ENCODE peak calls at places on chromosomes 16 and 17, in nine cellular contexts. D is prostate gland, Q is body of pancreas, P is WERI-Rb-1, N is transverse colon, R is uterus, T is fibroblast of lung, I is endodermal cell, B is BJ. Z is an unnamed sample. For H3K27me3, the result is how much of the 10 kb centered on the place peaks cover.

GRCh38 chr17:55336426-55336825 is 71.7 kb downstream of the HLF start:
- DNase-seq in P (no peak), B (no peak), R (no peak), D (no peak), N (no peak), T (no peak), I (peak), Q (no peak), Z (no peak)

GRCh38 chr17:76515291-76515949 is 14.2 kb upstream of the RHBDF2 start:
- DNase-seq in T (peak), D (peak), I (no peak), P (no peak), R (peak), Q (peak), B (peak), N (peak), Z (peak)

GRCh38 chr16:76696876-76697275 is 419.7 kb downstream of the CNTNAP4 start:
- DNase-seq in T (no peak), P (no peak), Q (no peak), I (no peak), B (no peak), R (no peak), N (no peak), D (no peak), Z (no peak)

GRCh38 chr16:87735270-87736002 is 30.4 kb downstream of the KLHDC4 start:
- DNase-seq in Q (no peak), T (no peak), N (no peak), B (no peak), I (no peak), P (no peak), R (no peak), D (no peak), Z (no peak)

GRCh38 chr17:77875881-77876509 is 82.5 kb upstream of the TNRC6C start:
- DNase-seq in T (peak), N (no peak), P (no peak), I (no peak), B (no peak), Q (no peak), R (no peak), D (no peak), Z (no peak)

GRCh38 chr17:77974396-77974795 is 15.9 kb downstream of the TNRC6C start:
- DNase-seq in T (no peak), B (no peak), I (peak), P (no peak), N (no peak), D (no peak), R (no peak), Q (no peak), Z (no peak)

GRCh38 chr17:66949501-66949900 is 15.0 kb upstream of the CACNG4 start:
- DNase-seq in T (peak), R (no peak), I (no peak), B (no peak), Q (no peak), D (no peak), P (no peak), N (no peak), Z (no peak)

GRCh38 chr16:2253293-2253692 is 1.9 kb upstream of the ECI1 start:
- DNase-seq in N (no peak), B (no peak), Q (no peak), P (no peak), D (no peak), R (no peak), I (peak), T (no peak), Z (no peak)

GRCh38 chr16:12904041-12904671 is 2.8 kb downstream of the SHISA9 start:
- DNase-seq in T (no peak), B (no peak), Q (no peak), I (peak), R (no peak), P (no peak), D (no peak), N (no peak), Z (no peak)

GRCh38 chr17:82836823-82837357 is 2.9 kb downstream of the ZNF750 start:
- DNase-seq in Q (no peak), B (no peak), T (no peak), N (no peak), D (no peak), I (peak), P (peak), R (peak), Z (no peak)

GRCh38 chr16:12062343-12063003 is 85.9 kb downstream of the SNX29 start:
- DNase-seq in T (peak), B (peak), R (peak), P (no peak), D (no peak), Q (peak), N (peak), I (no peak), Z (peak)

GRCh38 chr16:13937411-13937810 is 17.5 kb downstream of the ERCC4 start:
- DNase-seq in I (no peak), P (no peak), N (no peak), B (no peak), D (no peak), Q (no peak), R (no peak), T (no peak), Z (no peak)

GRCh38 chr17:2704031-2704889 is 7.3 kb downstream of the CLUH start:
- DNase-seq in R (peak), T (no peak), P (no peak), Q (no peak), N (no peak), I (peak), D (no peak), B (no peak), Z (no peak)

GRCh38 chr17:13761221-13761620 is 159.5 kb upstream of the HS3ST3A1 start:
- DNase-seq in B (no peak), T (no peak), Q (no peak), N (no peak), D (no peak), I (no peak), P (no peak), R (no peak), Z (no peak)

GRCh38 chr16:25109643-25110042 is 1.9 kb upstream of the LCMT1 start:
- DNase-seq in P (no peak), R (peak), N (peak), I (no peak), Q (peak), B (peak), D (no peak), T (peak), Z (peak)

GRCh38 chr16:1708768-1709180 is 2.8 kb downstream of the MAPK8IP3 start:
- DNase-seq in D (no peak), B (no peak), Q (no peak), T (peak), R (no peak), P (peak), N (no peak), I (no peak), Z (no peak)

GRCh38 chr16:5056347-5056746 is 9.4 kb downstream of the C16orf89 start:
- DNase-seq in D (no peak), P (peak), R (no peak), N (peak), T (no peak), B (no peak), I (peak), Q (no peak), Z (no peak)

DNA sequence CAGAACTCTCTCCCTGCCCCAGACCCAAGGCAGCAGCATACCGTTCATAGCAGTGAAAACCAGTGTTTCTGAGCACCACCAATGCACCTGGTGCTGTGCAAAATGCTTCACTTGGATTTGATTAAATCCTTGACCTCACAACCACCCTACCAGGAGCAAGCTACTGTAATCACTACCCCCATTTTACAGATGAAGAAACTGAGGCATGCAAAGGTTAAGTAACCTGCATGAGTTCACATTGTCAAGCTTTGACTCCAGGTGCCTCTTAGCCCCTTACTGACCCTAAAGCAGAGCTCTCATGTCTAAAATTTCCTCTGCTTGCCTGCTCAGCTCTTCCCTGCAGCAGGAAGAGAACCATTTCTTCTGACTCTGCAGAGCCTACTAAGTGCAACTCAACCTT is 34.2 kb upstream of the GOSR2 start:
- DNase-seq in B (no peak), I (no peak), P (no peak), T (no peak), R (no peak), N (no peak), Q (no peak), D (no peak), Z (no peak)
- H3K27me3 ChIP-seq in B (under half), I (under half), P (under half), T (under half), R (under half), N (under half), Q (under half), D (under half), Z (under half)

GRCh38 chr17:3946711-3947235 is 17.5 kb downstream of the ATP2A3 start:
- DNase-seq in T (peak), P (peak), Q (no peak), B (no peak), N (no peak), I (no peak), R (no peak), D (no peak), Z (no peak)

GRCh38 chr17:3940965-3941698 is 23.1 kb downstream of the ATP2A3 start:
- DNase-seq in R (no peak), I (no peak), P (no peak), D (no peak), T (no peak), B (no peak), Q (no peak), N (no peak), Z (no peak)

GRCh38 chr17:3947318-3947810 is 16.9 kb downstream of the ATP2A3 start:
- DNase-seq in T (no peak), B (no peak), P (no peak), N (no peak), R (no peak), D (no peak), Q (no peak), I (no peak), Z (no peak)

GRCh38 chr17:3943240-3943891 is 20.9 kb downstream of the ATP2A3 start:
- DNase-seq in P (no peak), N (no peak), T (no peak), D (no peak), Q (no peak), I (peak), R (no peak), B (no peak), Z (no peak)

DNA sequence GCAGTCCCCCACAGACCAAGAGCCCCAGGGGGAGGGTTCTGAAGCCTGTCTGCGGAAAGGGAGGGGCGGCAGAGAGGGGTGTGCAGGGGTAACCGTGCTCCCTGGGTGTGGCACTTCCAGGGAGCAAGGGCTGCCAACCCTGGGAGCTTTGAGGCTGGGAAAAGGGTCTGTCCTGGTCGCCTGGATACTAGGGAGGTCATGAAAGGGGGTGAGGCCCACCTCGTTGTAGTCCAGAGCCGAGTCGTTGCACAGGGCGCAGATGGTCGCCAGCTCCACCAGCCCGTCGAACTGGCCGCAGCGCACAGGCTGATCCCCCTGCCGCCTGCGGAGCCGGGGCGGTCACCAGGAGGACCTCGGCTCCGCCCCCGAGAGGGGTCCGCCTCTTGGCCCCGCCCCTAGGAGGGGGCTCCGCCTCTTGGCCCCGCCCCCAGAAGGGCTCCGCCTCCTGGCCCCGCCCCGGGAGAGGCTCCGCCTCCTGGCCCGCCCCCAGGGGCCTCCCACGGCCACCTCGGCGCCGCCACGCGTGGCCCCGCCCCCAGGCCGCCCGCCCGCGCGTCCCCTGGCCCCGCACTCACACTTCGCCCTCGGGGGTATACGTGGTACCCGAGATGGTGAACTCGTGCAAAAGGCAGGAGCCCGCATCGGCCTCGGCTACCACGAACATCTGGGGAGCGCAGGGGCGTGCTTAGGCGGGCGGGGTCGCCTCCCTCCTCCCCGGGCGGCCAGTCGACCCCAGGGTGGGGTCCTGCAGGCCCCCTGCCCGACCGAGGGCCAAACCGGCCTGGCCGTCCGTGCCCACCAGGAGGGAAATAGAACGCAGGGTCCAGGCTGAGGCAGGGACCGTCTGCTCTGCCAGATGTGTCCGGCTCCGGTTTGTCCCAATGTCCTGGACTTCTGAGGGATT is 19.5 kb downstream of the ATP2A3 start:
- DNase-seq in I (peak), P (no peak), D (peak), B (no peak), Q (no peak), N (peak), R (peak), T (peak), Z (no peak)
- H3K4me3 ChIP-seq in I (no peak), P (no peak), D (peak), B (peak), Q (no peak), N (peak), R (no peak), T (peak), Z (peak)

DNA sequence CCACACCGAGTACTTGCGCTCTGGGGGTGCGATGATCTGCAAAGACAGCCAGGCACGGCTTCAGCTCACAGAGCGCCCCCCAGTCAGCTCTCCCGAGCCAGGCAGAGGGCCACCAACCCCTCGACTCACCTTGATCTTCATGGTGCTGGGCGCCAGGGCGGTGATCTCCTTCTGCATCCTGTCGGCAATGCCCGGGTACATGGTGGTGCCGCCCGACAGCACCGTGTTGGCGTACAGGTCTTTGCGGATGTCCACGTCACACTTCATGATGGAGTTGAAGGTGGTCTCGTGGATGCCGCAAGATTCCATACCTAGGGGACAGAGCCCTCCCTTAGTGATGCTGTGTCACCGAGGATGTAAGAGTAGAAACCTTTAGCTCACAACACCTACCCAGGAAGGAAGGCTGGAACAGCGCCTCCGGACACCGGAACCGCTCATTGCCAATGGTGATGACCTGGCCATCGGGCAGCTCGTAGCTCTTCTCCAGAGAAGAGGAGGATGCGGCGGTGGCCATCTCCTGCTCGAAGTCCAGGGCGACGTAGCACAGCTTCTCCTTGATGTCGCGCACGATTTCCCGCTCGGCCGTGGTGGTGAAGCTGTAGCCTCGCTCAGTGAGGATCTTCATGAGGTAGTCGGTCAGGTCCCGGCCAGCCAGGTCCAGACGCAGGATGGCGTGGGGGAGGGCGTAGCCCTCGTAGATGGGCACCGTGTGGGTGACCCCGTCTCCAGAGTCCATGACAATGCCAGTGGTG is 1.6 kb downstream of the ACTG1 start:
- DNase-seq in Q (no peak), T (peak), D (no peak), P (peak), B (no peak), I (peak), R (no peak), N (no peak), Z (no peak)
- TF ChIP-seq CTCF in Q (no peak), T (no peak), D (no peak), P (peak), B (no peak), I (no peak), R (no peak), N (no peak), Z (no peak)

GRCh38 chr17:79282294-79282693 is 207.7 kb downstream of the ENGASE start:
- DNase-seq in P (no peak), N (no peak), R (no peak), B (no peak), I (no peak), D (no peak), T (no peak), Q (no peak), Z (no peak)
- H3K27me3 ChIP-seq in P (under half), N (under half), R (under half), B (under half), I (under half), D (under half), T (under half), Q (under half), Z (under half)

GRCh38 chr16:165539-166374 is at the start of gene HBM:
- DNase-seq in D (no peak), I (peak), P (peak), Q (no peak), T (no peak), N (no peak), B (no peak), R (no peak), Z (no peak)
- H3K4me3 ChIP-seq in D (no peak), I (no peak), P (peak), Q (no peak), T (no peak), N (peak), B (no peak), R (no peak), Z (no peak)

DNA sequence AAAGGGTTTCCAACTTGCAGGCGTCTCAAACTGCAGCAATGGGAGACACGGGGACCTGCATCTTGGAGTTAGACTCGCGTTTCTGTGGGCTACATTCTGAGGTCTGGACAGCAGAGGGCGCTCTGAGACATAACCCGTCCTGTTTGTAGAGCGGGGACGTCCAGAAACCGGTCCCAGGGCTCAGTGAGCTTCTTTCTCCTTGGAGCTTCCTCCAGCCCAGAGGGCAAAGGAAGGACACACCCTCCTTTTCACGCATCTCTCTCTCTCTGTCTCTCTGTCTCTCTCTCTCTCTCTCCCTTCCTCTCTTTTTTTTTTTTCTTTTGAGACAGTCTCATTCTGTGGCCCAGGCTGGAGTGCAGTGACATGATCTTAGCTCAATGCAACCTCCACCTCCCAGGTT is 19.8 kb downstream of the COX4I1 start:
- DNase-seq in R (peak), P (peak), Q (peak), N (peak), B (no peak), I (peak), D (peak), T (peak), Z (no peak)
- TF ChIP-seq CTCF in R (peak), P (peak), Q (peak), N (peak), B (peak), I (peak), D (peak), T (peak), Z (peak)

GRCh38 chr17:47868134-47868533 is 17.2 kb upstream of the SP6 start:
- DNase-seq in R (no peak), N (no peak), B (no peak), P (no peak), T (no peak), I (no peak), D (no peak), Q (no peak), Z (no peak)
- H3K27me3 ChIP-seq in R (under half), N (under half), B (under half), P (under half), T (under half), I (under half), D (under half), Q (under half), Z (under half)

DNA sequence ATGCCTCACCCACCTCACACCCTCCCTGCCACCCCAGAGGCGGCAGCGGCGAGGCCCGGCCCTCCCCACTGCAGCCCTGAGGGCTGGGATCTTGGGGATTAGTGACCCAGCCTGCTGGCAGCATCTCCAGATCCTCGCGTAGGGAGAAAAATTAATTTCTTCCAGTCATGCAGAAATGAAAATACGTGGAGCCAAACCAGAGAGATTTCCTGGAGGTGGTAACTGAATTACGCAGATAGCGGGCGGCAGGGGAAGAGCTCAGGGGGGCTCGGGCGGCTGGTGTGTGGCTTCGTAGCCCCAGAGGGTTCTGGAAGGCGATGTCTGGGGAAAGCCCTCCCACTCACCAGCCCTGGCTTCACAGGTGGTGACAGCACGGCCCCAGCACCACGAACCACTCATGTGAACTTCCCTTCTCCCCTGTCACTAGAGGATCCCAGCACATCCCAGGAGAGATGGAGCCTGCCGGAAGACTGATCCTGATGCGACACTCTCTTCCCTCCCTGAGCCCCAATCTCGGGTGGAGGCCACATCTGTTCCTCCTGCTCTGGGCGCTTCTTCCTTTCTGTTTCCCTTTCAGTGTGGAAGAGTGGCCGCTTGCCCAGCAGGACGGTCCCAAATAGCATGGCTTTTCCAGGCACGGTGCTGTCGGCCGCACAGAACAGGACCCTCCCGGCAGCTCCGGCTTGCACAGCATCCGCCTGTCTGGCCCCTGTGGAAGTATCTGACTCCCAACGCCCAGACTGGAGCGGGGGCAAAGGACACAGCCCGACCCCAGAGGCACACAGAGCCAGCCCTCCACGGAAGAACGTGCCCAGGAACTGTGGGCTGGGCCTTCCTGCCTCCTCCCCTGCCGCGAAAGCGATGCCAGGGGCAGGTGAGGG is 37.8 kb downstream of the CBFA2T3 start:
- DNase-seq in Q (no peak), R (no peak), T (no peak), B (no peak), N (no peak), I (no peak), P (no peak), D (no peak), Z (no peak)
- H3K4me3 ChIP-seq in Q (no peak), R (peak), T (no peak), B (no peak), N (peak), I (no peak), P (peak), D (peak), Z (no peak)

Z was measured in kidney epithelial cell.